ENCODE peak calls at places on chromosomes 2 and 18, in nine cellular contexts. O is fibroblast of lung, L is IMR-90, Y is PC-9, J is hepatocyte, S is GM23338, T is neuronal stem cell, D is keratinocyte, B is astrocyte. F is an unnamed sample. For H3K4me1, the result is how much of the 10 kb centered on the place peaks cover.

GRCh38 chr2:196234672-196235071 is 63.3 kb upstream of the STK17B start:
- DNase-seq in Y (peak), O (peak), T (no peak), B (peak), L (peak), J (no peak), S (no peak), D (no peak), F (peak)

GRCh38 chr2:133341575-133341974 is 226.7 kb downstream of the NCKAP5 start:
- DNase-seq in J (no peak), Y (no peak), T (no peak), B (no peak), D (no peak), L (no peak), S (no peak), O (no peak), F (peak)

GRCh38 chr2:153953761-153954160 is 82.0 kb downstream of the GALNT13 start:
- DNase-seq in S (no peak), B (no peak), J (no peak), L (no peak), T (no peak), D (no peak), O (peak), Y (no peak), F (no peak)

GRCh38 chr2:165293439-165294420 is 54.5 kb downstream of the SCN2A start:
- DNase-seq in B (peak), T (peak), Y (peak), O (peak), D (peak), S (peak), J (peak), L (peak), F (peak)

GRCh38 chr2:239605976-239606375 is 205.2 kb upstream of the HDAC4 start:
- DNase-seq in D (no peak), Y (no peak), L (no peak), B (no peak), J (no peak), T (no peak), S (no peak), O (no peak), F (no peak)

GRCh38 chr2:148455791-148456190 is 188.8 kb upstream of the EPC2 start:
- DNase-seq in B (peak), J (no peak), O (peak), Y (no peak), T (no peak), L (peak), D (no peak), S (no peak), F (no peak)

GRCh38 chr2:237475704-237476107 is 11.3 kb upstream of the MLPH start:
- DNase-seq in D (no peak), J (peak), O (peak), Y (peak), S (no peak), T (peak), B (peak), L (peak), F (peak)

GRCh38 chr2:113028112-113028511 is 22.9 kb downstream of the IL36A start:
- DNase-seq in O (no peak), Y (no peak), T (no peak), B (no peak), J (no peak), L (no peak), S (peak), D (no peak), F (no peak)

GRCh38 chr2:96359310-96359709 is 23.7 kb downstream of the NCAPH start:
- DNase-seq in Y (no peak), L (no peak), D (no peak), J (no peak), O (no peak), T (no peak), B (no peak), S (no peak), F (no peak)

GRCh38 chr2:240930096-240930630 is 24.0 kb downstream of the CROCC2 start:
- DNase-seq in J (no peak), Y (no peak), B (no peak), T (no peak), D (no peak), O (no peak), L (no peak), S (no peak), F (peak)

GRCh38 chr2:46645681-46646162 is 166.4 kb downstream of the TMEM247 start:
- DNase-seq in L (peak), Y (peak), S (no peak), D (peak), O (peak), T (no peak), J (peak), B (peak), F (no peak)

GRCh38 chr18:48858676-48859075 is 92.1 kb downstream of the SMAD7 start:
- DNase-seq in D (no peak), J (no peak), L (no peak), S (no peak), O (no peak), T (no peak), Y (no peak), B (no peak), F (peak)

GRCh38 chr18:80109676-80110078 is 615 bp downstream of the ADNP2 start:
- DNase-seq in J (peak), L (peak), S (peak), T (peak), O (peak), B (peak), Y (no peak), D (no peak), F (peak)

GRCh38 chr18:48409591-48410094 is 460 bp upstream of the ZBTB7C start:
- DNase-seq in D (no peak), J (peak), T (no peak), Y (no peak), B (no peak), S (peak), L (no peak), O (peak), F (no peak)

GRCh38 chr2:230077851-230078547 is 9.3 kb upstream of the SLC16A14 start:
- DNase-seq in O (no peak), D (no peak), J (no peak), Y (no peak), T (no peak), B (no peak), S (no peak), L (no peak), F (no peak)

GRCh38 chr2:71692621-71693277 is 239.4 kb downstream of the DYSF start:
- DNase-seq in Y (no peak), O (no peak), D (no peak), T (no peak), J (no peak), L (no peak), B (no peak), S (no peak), F (no peak)

GRCh38 chr2:12436483-12436882 is 280.3 kb upstream of the TRIB2 start:
- DNase-seq in S (no peak), L (peak), T (no peak), J (no peak), D (no peak), O (peak), Y (no peak), B (peak), F (no peak)

GRCh38 chr18:58768293-58768974 is 96.2 kb upstream of the ZNF532 start:
- DNase-seq in T (peak), D (no peak), Y (no peak), J (peak), S (peak), L (peak), O (peak), B (no peak), F (peak)

GRCh38 chr2:149989447-149990063 is 402.0 kb upstream of the MMADHC start:
- DNase-seq in S (no peak), L (peak), T (no peak), D (peak), B (peak), J (no peak), Y (peak), O (peak), F (peak)

GRCh38 chr2:185456517-185456916 is 282.1 kb upstream of the FSIP2 start:
- DNase-seq in O (peak), Y (no peak), B (peak), L (no peak), D (peak), T (no peak), J (no peak), S (no peak), F (no peak)

GRCh38 chr18:39599251-39599650 is 2033.7 kb upstream of the CELF4 start:
- DNase-seq in O (no peak), B (no peak), T (no peak), D (no peak), S (no peak), J (no peak), L (no peak), Y (peak), F (no peak)

GRCh38 chr2:157229572-157229971 is 27.9 kb upstream of the GALNT5 start:
- DNase-seq in O (peak), D (no peak), T (no peak), S (no peak), J (no peak), B (peak), L (peak), Y (no peak), F (peak)

GRCh38 chr2:150584081-150584480 is 96.6 kb upstream of the RND3 start:
- DNase-seq in B (no peak), L (no peak), D (no peak), Y (no peak), O (no peak), S (no peak), J (no peak), T (no peak), F (no peak)

GRCh38 chr2:28227498-28227897 is 165.2 kb upstream of the FOSL2 start:
- DNase-seq in Y (no peak), B (no peak), O (no peak), T (no peak), L (no peak), S (peak), D (no peak), J (no peak), F (no peak)

GRCh38 chr2:224407241-224407680 is 5.4 kb upstream of the FAM124B start:
- DNase-seq in Y (no peak), S (no peak), B (no peak), T (no peak), L (no peak), J (no peak), D (no peak), O (no peak), F (no peak)

GRCh38 chr2:152581360-152581759 is 135.9 kb downstream of the PRPF40A start:
- DNase-seq in O (peak), L (no peak), B (no peak), S (no peak), J (no peak), Y (no peak), D (no peak), T (no peak), F (no peak)

GRCh38 chr2:191302459-191303155 is 57.4 kb downstream of the MYO1B start:
- DNase-seq in S (peak), O (no peak), T (no peak), Y (peak), B (no peak), D (no peak), J (no peak), L (peak), F (peak)

GRCh38 chr2:136917281-136917680 is 151.9 kb downstream of the THSD7B start:
- DNase-seq in S (peak), L (no peak), O (no peak), T (peak), B (no peak), D (no peak), J (no peak), Y (no peak), F (no peak)

GRCh38 chr2:112149194-112149593 is 11.0 kb downstream of the FBLN7 start:
- DNase-seq in J (no peak), S (no peak), B (no peak), T (no peak), D (no peak), Y (no peak), O (no peak), L (no peak), F (no peak)

GRCh38 chr2:66582975-66583842 is 148.3 kb downstream of the MEIS1 start:
- DNase-seq in T (no peak), S (peak), D (no peak), L (peak), B (no peak), J (no peak), Y (no peak), O (no peak), F (no peak)

GRCh38 chr2:66580343-66580954 is 145.5 kb downstream of the MEIS1 start:
- DNase-seq in J (no peak), B (no peak), D (no peak), L (no peak), S (no peak), Y (no peak), T (no peak), O (no peak), F (no peak)

GRCh38 chr2:66582364-66582974 is 147.5 kb downstream of the MEIS1 start:
- DNase-seq in S (peak), O (no peak), D (no peak), Y (no peak), J (no peak), T (no peak), L (peak), B (no peak), F (no peak)

GRCh38 chr2:66579494-66579893 is 144.6 kb downstream of the MEIS1 start:
- DNase-seq in O (no peak), T (no peak), L (no peak), Y (no peak), B (no peak), D (no peak), J (no peak), S (no peak), F (no peak)

DNA sequence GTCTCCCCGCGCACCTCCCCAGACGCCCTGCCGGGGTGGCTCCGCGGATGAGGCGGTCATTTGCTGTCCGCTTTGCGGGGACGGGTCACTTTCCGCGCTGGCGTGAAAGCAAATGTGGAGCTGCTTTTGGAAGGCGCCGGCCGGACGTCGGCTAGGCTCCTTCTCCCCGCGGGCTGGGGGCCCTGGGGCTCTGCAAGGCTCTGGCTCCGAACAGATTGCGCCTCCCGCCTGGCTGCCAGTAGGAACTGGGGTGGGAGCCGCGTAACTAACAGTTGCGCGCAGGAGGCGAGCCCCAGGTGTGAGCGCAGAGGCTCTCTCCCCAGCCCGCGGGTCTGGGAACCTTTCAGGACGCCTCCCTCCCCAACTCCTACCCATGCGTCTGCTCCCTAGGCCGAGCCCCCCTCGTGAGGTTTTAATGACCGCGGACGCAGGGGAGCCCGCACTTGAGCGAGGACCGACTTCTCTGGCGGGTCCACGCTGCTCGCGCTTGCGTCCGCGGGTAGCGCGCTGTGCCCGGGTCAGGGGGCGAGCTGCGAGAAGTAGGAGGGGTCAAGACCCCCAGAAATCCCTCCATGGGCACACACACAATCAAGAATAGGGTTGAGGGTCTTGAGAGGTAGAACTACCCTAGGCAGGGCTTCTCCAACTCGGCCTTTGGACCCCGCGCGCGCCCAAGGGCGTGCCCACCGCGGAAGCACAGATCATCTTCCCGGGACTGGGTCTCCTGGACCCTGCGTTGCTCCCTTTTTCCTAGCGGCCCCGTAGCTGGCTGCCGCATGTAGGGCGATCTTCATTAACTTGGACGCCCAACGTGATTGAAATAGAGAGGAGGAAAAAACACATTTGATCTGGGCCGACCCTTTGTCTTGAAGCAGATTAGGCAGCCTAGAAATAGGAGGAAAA is 146.8 kb downstream of the MEIS1 start:
- DNase-seq in S (peak), J (peak), Y (no peak), O (peak), B (no peak), D (no peak), T (no peak), L (peak), F (no peak)
- H3K27ac ChIP-seq in S (no peak), J (peak), Y (no peak), O (peak), B (no peak), D (no peak), T (no peak), L (peak), F (no peak)

GRCh38 chr2:122129399-122129798 is 373.9 kb downstream of the TSN start:
- DNase-seq in D (no peak), L (no peak), Y (no peak), T (no peak), J (no peak), B (no peak), O (no peak), S (no peak), F (no peak)
- H2AFZ ChIP-seq in D (no peak), L (no peak), Y (no peak), T (no peak), J (no peak), B (no peak), O (no peak), S (no peak), F (no peak)

GRCh38 chr18:13449651-13450050 is 231.1 kb downstream of the LDLRAD4 start:
- DNase-seq in S (no peak), J (no peak), Y (no peak), D (no peak), T (no peak), L (no peak), B (no peak), O (no peak), F (no peak)
- H3K4me1 ChIP-seq in S (under half), J (under half), Y (under half), D (under half), T (under half), L (under half), B (under half), O (under half), F (under half)

GRCh38 chr18:9824474-9824832 is 61.3 kb upstream of the TXNDC2 start:
- DNase-seq in O (peak), D (no peak), B (peak), S (no peak), T (no peak), L (peak), Y (no peak), J (no peak), F (no peak)

GRCh38 chr18:9824862-9825479 is 60.8 kb upstream of the TXNDC2 start:
- DNase-seq in O (no peak), B (no peak), L (no peak), S (no peak), T (no peak), J (no peak), D (no peak), Y (no peak), F (no peak)

GRCh38 chr18:9826666-9827065 is 59.1 kb upstream of the TXNDC2 start:
- DNase-seq in O (no peak), D (no peak), B (no peak), S (no peak), J (no peak), L (no peak), T (no peak), Y (no peak), F (no peak)

GRCh38 chr18:9823805-9824473 is 61.8 kb upstream of the TXNDC2 start:
- DNase-seq in D (no peak), Y (no peak), B (peak), S (no peak), L (peak), T (no peak), O (peak), J (no peak), F (no peak)

GRCh38 chr18:9825571-9826073 is 60.2 kb upstream of the TXNDC2 start:
- DNase-seq in Y (peak), L (peak), B (peak), S (no peak), T (no peak), D (no peak), J (peak), O (peak), F (peak)
- H3K27ac ChIP-seq in Y (peak), L (peak), B (peak), S (no peak), T (no peak), D (peak), J (peak), O (peak), F (peak)

GRCh38 chr18:3447035-3447894 is 2.7 kb upstream of the TGIF1 start:
- DNase-seq in D (no peak), B (peak), T (no peak), J (peak), S (peak), O (peak), Y (peak), L (peak), F (peak)
- H2AFZ ChIP-seq in D (peak), B (peak), T (peak), J (peak), S (no peak), O (peak), Y (peak), L (peak), F (peak)

GRCh38 chr2:119402645-119403560 is 28.8 kb upstream of the TMEM37 start:
- DNase-seq in S (no peak), Y (no peak), L (no peak), B (no peak), O (no peak), D (no peak), J (peak), T (no peak), F (peak)
- H3K4me1 ChIP-seq in S (under half), Y (under half), L (under half), B (under half), O (under half), D (under half), J (under half), T (under half), F (under half)

GRCh38 chr18:75209952-75210261 is 690 bp upstream of the TSHZ1 start:
- DNase-seq in B (no peak), L (no peak), T (no peak), D (no peak), S (no peak), Y (no peak), O (no peak), J (peak), F (no peak)
- H3K27ac ChIP-seq in B (peak), L (peak), T (no peak), D (peak), S (no peak), Y (peak), O (peak), J (peak), F (peak)

DNA sequence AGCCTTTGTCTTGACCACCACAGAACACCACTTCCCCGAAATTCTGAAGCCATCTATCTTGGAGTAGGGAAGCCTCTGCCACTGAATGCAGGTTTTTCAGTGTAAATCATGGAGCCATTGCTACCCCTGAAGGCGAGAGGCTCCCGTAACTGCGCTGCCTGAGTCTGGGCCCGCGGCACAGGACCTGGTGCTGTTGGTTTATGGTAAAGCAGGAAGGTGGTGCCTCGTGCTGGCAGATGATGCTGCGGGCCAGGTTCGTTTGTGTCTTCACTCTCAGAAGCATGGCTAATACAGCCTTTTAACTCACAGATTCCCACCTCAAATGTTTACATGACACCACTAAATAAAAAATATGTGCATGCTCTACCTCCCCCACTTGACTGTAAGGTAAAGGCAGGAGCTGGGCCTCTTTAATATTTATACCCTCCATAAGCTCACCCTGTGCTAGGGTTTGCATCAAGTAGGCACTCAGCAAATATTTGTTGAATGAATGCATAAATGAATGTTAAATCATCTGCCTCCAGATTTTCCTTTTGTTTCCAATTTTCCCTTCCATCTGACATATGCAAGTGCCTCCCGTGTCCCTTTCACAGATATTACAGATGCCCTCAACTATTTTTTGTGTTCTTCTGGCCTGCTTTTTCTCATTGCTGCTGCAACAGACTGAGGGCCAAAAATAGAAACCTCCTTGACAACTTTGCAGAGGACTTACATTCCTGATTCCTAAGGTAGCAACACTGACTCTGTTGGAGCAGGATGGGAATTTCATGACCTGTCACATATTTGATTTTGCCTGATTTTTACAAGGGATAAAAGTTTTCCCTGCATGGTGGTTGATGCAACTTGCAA is 83.5 kb upstream of the CPO start:
- DNase-seq in L (no peak), O (peak), D (no peak), B (peak), J (no peak), T (no peak), S (no peak), Y (no peak), F (peak)
- H2AFZ ChIP-seq in L (peak), O (no peak), D (no peak), B (no peak), J (no peak), T (no peak), S (peak), Y (no peak), F (no peak)